ENCODE peak calls at places on chromosomes 13 and 19, in five cellular contexts. W is HCT116, X is K562, C is H1, L is HepG2. U is an unnamed sample.

GRCh38 chr13:49108204-49108603 is 111.9 kb upstream of the MLNR start:
- DNase-seq in L (no peak), X (no peak), W (no peak), C (no peak), U (no peak)

GRCh38 chr13:79270859-79271258 is 135.2 kb downstream of the RBM26 start:
- DNase-seq in L (no peak), W (no peak), C (no peak), X (no peak), U (no peak)

GRCh38 chr19:46288896-46289588 is 7.8 kb upstream of the HIF3A start:
- DNase-seq in C (no peak), W (no peak), X (peak), L (peak), U (no peak)

GRCh38 chr13:112702983-112703379 is 13.1 kb downstream of the ATP11A start:
- DNase-seq in X (no peak), L (no peak), W (no peak), C (no peak), U (no peak)

GRCh38 chr19:861756-862528 is 2.5 kb downstream of the CFD start:
- DNase-seq in C (peak), L (peak), W (peak), X (peak), U (no peak)

GRCh38 chr13:95644611-95645052 is at the start of gene DZIP1:
- DNase-seq in C (peak), W (no peak), L (peak), X (no peak), U (no peak)

GRCh38 chr19:2613507-2614295 is 88.8 kb downstream of the GNG7 start:
- DNase-seq in X (peak), C (no peak), L (no peak), W (no peak), U (no peak)

GRCh38 chr19:57351867-57352266 is 796 bp downstream of the ZNF304 start:
- DNase-seq in X (peak), C (no peak), W (no peak), L (no peak), U (no peak)

GRCh38 chr19:16824658-16825311 is 4.4 kb upstream of the SIN3B start:
- DNase-seq in C (no peak), X (no peak), W (no peak), L (no peak), U (no peak)

GRCh38 chr13:110408286-110408685 is 101.2 kb downstream of the COL4A2 start:
- DNase-seq in L (no peak), X (no peak), W (no peak), C (no peak), U (no peak)

GRCh38 chr19:590396-590745 is 690 bp downstream of the HCN2 start:
- DNase-seq in C (no peak), W (no peak), X (peak), L (no peak), U (no peak)

GRCh38 chr13:114309806-114310410 is 4.4 kb upstream of the CHAMP1 start:
- DNase-seq in C (no peak), L (no peak), X (no peak), W (no peak), U (no peak)

GRCh38 chr19:53977429-53977990 is 13.9 kb upstream of the CACNG6 start:
- DNase-seq in L (peak), C (no peak), X (peak), W (peak), U (no peak)

GRCh38 chr19:970695-971094 is 13.4 kb upstream of the WDR18 start:
- DNase-seq in C (no peak), W (no peak), X (peak), L (no peak), U (no peak)

GRCh38 chr19:41364546-41365391 is 820 bp upstream of the B9D2 start:
- DNase-seq in C (no peak), W (no peak), X (peak), L (no peak), U (no peak)

GRCh38 chr19:3142292-3142670 is 6.4 kb downstream of the GNA15 start:
- DNase-seq in X (no peak), C (no peak), W (peak), L (no peak), U (no peak)

GRCh38 chr19:16917401-16917800 is 28.6 kb downstream of the F2RL3 start:
- DNase-seq in C (no peak), L (no peak), W (no peak), X (no peak), U (no peak)

GRCh38 chr13:60074397-60074796 is 89.3 kb downstream of the DIAPH3 start:
- DNase-seq in C (no peak), L (no peak), W (no peak), X (no peak), U (peak)

GRCh38 chr13:71067164-71067815 is 799.7 kb downstream of the DACH1 start:
- DNase-seq in L (peak), C (no peak), X (no peak), W (no peak), U (no peak)

GRCh38 chr13:100440756-100441421 is 147.7 kb downstream of the GGACT start:
- DNase-seq in L (peak), C (no peak), X (no peak), W (no peak), U (no peak)

GRCh38 chr13:75250526-75251183 is 231.3 kb downstream of the TBC1D4 start:
- DNase-seq in X (no peak), L (no peak), C (no peak), W (no peak), U (no peak)

GRCh38 chr19:41548954-41549688 is 26.8 kb upstream of the CEACAM21 start:
- DNase-seq in L (no peak), W (no peak), X (peak), C (no peak), U (no peak)

GRCh38 chr13:78420814-78421213 is 182.5 kb downstream of the POU4F1 start:
- DNase-seq in X (no peak), W (no peak), L (no peak), C (no peak), U (peak)

GRCh38 chr19:46115396-46116109 is 8.9 kb downstream of the IGFL3 start:
- DNase-seq in L (no peak), C (no peak), X (no peak), W (peak), U (peak)

GRCh38 chr13:73828811-73829210 is 305.4 kb downstream of the KLF12 start:
- DNase-seq in C (no peak), L (no peak), X (no peak), W (no peak), U (no peak)

GRCh38 chr19:52343548-52343947 is 7.5 kb downstream of the ZNF610 start:
- DNase-seq in X (peak), L (peak), W (peak), C (peak), U (no peak)

GRCh38 chr13:35771898-35772297 is 295.4 kb upstream of the MAB21L1 start:
- DNase-seq in W (no peak), X (no peak), L (no peak), C (peak), U (no peak)

GRCh38 chr13:75889427-75889826 is 253.3 kb downstream of the LMO7 start:
- DNase-seq in L (no peak), W (no peak), C (peak), X (peak), U (no peak)

GRCh38 chr19:12047868-12048267 is 4.9 kb downstream of the ZNF878 start:
- DNase-seq in L (peak), W (no peak), C (no peak), X (no peak), U (no peak)

GRCh38 chr19:53246498-53246897 is 8.2 kb downstream of the ZNF677 start:
- DNase-seq in W (no peak), X (no peak), L (no peak), C (no peak), U (peak)

GRCh38 chr13:113653264-113654174 is 4.5 kb downstream of the ATP4B start:
- DNase-seq in L (no peak), C (no peak), X (no peak), W (no peak), U (no peak)

GRCh38 chr13:113726961-113727411 is 32.0 kb upstream of the TMEM255B start:
- DNase-seq in C (no peak), L (no peak), W (no peak), X (no peak), U (no peak)

GRCh38 chr19:1241417-1242095 is at the start of gene ATP5F1D:
- DNase-seq in L (peak), C (no peak), W (no peak), X (peak), U (peak)

GRCh38 chr13:74820809-74821208 is 661.2 kb downstream of the TBC1D4 start:
- DNase-seq in X (no peak), W (no peak), L (no peak), C (no peak), U (no peak)

GRCh38 chr13:40786568-40786996 is 2.8 kb upstream of the SLC25A15 start:
- DNase-seq in C (no peak), X (peak), L (peak), W (no peak), U (no peak)

GRCh38 chr13:79776538-79776937 is 295.6 kb downstream of the NDFIP2 start:
- DNase-seq in C (no peak), L (no peak), W (no peak), X (no peak), U (no peak)

GRCh38 chr19:46756544-46756888 is 10.3 kb upstream of the STRN4 start:
- DNase-seq in C (no peak), W (no peak), L (no peak), X (no peak), U (no peak)

GRCh38 chr19:32364040-32364439 is 18.6 kb downstream of the ZNF507 start:
- DNase-seq in W (no peak), L (no peak), X (no peak), C (no peak), U (no peak)

GRCh38 chr13:99978781-99979452 is 2.7 kb upstream of the ZIC2 start:
- DNase-seq in C (no peak), L (no peak), W (no peak), X (no peak), U (no peak)

GRCh38 chr19:6752257-6753177 is 13.0 kb downstream of the TRIP10 start:
- DNase-seq in C (no peak), L (peak), W (no peak), X (no peak), U (no peak)
- TF ChIP-seq POLR2A in C (no peak), L (peak), W (no peak), X (peak), U (no peak)

GRCh38 chr19:47776568-47776967 is 1.9 kb upstream of the SELENOW start:
- DNase-seq in L (peak), W (no peak), X (no peak), C (no peak), U (no peak)
- TF ChIP-seq JUND in L (no peak), W (no peak), X (no peak), C (no peak), U (no peak)

DNA sequence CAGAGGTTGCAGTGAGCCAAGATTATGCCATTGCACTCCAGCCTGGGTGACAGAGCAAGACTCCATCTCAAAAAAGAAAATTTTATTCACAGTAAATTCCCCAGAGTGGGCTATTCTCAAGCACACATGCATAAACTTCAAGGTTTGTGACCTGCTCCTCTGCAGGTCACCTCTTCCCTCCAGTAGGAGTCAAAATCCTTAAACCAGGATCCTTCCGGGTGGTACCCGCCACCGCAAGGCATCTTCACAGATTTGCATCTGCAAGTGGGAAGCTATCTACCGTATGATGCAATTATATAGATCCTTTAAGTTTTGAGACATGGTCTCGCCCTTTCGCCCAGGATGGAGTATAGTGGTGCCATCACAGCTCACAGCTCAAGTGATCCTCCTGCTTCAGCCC is 3.0 kb upstream of the ECH1 start:
- DNase-seq in X (no peak), L (no peak), C (no peak), W (no peak), U (no peak)
- TF ChIP-seq POLR2A in X (no peak), L (no peak), C (no peak), W (no peak), U (no peak)

DNA sequence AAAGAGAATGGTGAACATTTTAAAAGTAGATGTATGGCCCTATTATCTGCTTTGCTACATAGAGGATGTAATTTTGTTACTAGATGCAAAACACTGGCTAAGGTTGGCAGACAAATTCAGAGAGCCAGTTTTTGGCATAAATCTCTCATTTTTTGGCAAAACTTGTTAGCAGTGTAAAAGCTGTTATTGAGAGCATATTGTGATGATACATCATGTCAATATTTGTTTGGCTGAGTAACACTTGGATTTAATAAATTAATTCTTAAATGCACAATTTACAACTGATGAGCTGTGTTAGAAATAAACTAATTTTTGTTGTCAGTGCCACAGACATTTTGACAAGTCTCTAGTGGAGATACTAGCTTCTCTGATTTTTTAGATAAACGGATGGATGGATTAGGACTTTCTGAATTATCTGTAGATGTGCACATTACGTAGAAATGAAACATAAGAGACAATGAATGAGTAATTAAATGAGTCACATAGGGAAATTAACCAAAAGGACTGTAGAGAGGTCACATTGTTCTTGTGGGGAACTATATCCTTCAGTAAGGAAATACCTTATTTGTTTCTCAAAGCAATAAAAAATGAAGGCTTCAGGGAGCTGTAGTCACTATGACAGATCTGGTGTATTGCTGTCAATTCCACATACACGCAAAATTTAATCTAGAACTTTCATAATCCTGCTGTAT is 17.4 kb downstream of the UFM1 start:
- DNase-seq in C (no peak), X (no peak), L (no peak), W (no peak), U (no peak)
- TF ChIP-seq JUND in C (no peak), X (no peak), L (no peak), W (no peak), U (no peak)

GRCh38 chr19:49950590-49950948 is 10.4 kb downstream of the SIGLEC11 start:
- DNase-seq in W (no peak), X (no peak), C (no peak), L (no peak), U (no peak)
- TF ChIP-seq POLR2A in W (no peak), X (no peak), C (no peak), L (no peak), U (no peak)

DNA sequence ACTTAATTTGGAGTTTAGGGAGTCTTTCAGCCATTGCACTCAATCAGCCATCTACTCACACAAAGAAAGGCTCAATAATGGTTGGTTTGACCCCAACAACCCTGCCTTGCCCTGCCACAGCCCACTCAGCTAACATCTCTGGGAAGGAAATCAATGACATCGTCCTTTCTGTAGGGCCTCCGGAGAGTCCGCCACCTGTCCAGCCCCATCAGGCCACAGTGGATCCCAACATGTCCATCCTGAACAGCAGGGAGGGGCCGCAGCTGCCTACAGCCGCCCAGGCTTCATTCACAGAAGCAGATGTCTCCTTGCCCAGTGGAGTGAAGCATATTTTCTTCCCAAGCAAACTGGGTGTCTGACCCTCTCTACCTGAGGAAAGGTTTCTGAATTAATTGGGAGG is 4.2 kb upstream of the CDX2 start:
- DNase-seq in L (no peak), C (no peak), X (no peak), W (no peak), U (no peak)
- TF ChIP-seq JUND in L (no peak), C (no peak), X (no peak), W (no peak), U (no peak)

GRCh38 chr19:48713864-48714755 is 5.4 kb downstream of the MAMSTR start:
- DNase-seq in X (peak), W (peak), C (peak), L (peak), U (peak)
- TF ChIP-seq POLR2A in X (peak), W (peak), C (no peak), L (no peak), U (peak)